ENCODE peak calls at places on chromosome 1, in nine cellular contexts. A is pancreas, S is lower lobe of right lung, T is foreskin fibroblast, I is IMR-90, N is cardiac fibroblast, B is upper lobe of right lung, X is choroid plexus epithelial cell, C is psoas muscle. W is an unnamed sample.

GRCh38 chr1:87463917-87464565 is 135.4 kb downstream of the LMO4 start:
- DNase-seq in B (no peak), X (peak), T (no peak), I (no peak), C (no peak), A (no peak), S (no peak), N (no peak), W (no peak)

GRCh38 chr1:26949926-26950319 is 10.3 kb downstream of the KDF1 start:
- DNase-seq in B (no peak), A (no peak), T (no peak), C (no peak), X (peak), I (no peak), N (no peak), S (no peak), W (no peak)

GRCh38 chr1:31183927-31184554 is 55.6 kb downstream of the NKAIN1 start:
- DNase-seq in T (peak), N (peak), S (no peak), C (no peak), A (peak), X (peak), I (peak), B (no peak), W (peak)

GRCh38 chr1:212132040-212132439 is 96.5 kb downstream of the DTL start:
- DNase-seq in I (peak), T (peak), X (no peak), S (no peak), N (no peak), B (no peak), C (no peak), A (no peak), W (no peak)

GRCh38 chr1:220775238-220775853 is 11.4 kb upstream of the MTARC1 start:
- DNase-seq in X (peak), A (no peak), T (peak), S (no peak), C (peak), N (peak), I (no peak), B (no peak), W (no peak)

GRCh38 chr1:151144474-151145157 is 1.8 kb downstream of the SEMA6C start:
- DNase-seq in S (no peak), I (no peak), T (peak), A (no peak), B (no peak), N (no peak), X (peak), C (no peak), W (no peak)

GRCh38 chr1:46367072-46367471 is 26.5 kb downstream of the NSUN4 start:
- DNase-seq in B (no peak), C (no peak), N (no peak), S (no peak), X (no peak), T (no peak), A (no peak), I (no peak), W (no peak)

GRCh38 chr1:9827558-9828185 is 3.9 kb upstream of the CLSTN1 start:
- DNase-seq in S (no peak), B (peak), A (no peak), X (peak), C (no peak), T (no peak), N (peak), I (no peak), W (no peak)

GRCh38 chr1:47584249-47584648 is 146.4 kb downstream of the FOXD2 start:
- DNase-seq in T (no peak), X (no peak), A (no peak), B (no peak), C (no peak), I (no peak), S (peak), N (no peak), W (no peak)

GRCh38 chr1:111725192-111725591 is 14.0 kb downstream of the INKA2 start:
- DNase-seq in X (no peak), S (no peak), T (no peak), I (no peak), C (peak), B (no peak), A (no peak), N (no peak), W (no peak)

GRCh38 chr1:58855351-58856165 is 71.7 kb upstream of the JUN start:
- DNase-seq in I (no peak), S (no peak), X (peak), A (peak), C (no peak), N (peak), T (no peak), B (no peak), W (no peak)

GRCh38 chr1:24105368-24106160 is 6.4 kb downstream of the MYOM3 start:
- DNase-seq in N (no peak), B (no peak), T (no peak), C (no peak), A (no peak), S (peak), I (no peak), X (no peak), W (no peak)

GRCh38 chr1:197222025-197222685 is 45.9 kb upstream of the CRB1 start:
- DNase-seq in C (no peak), N (no peak), I (no peak), S (no peak), A (no peak), B (no peak), X (no peak), T (no peak), W (no peak)

GRCh38 chr1:197218857-197219256 is 49.2 kb upstream of the CRB1 start:
- DNase-seq in X (no peak), I (no peak), C (no peak), A (no peak), N (no peak), B (no peak), T (no peak), S (no peak), W (no peak)

GRCh38 chr1:197222780-197223179 is 45.3 kb upstream of the CRB1 start:
- DNase-seq in B (no peak), T (no peak), S (no peak), C (no peak), I (no peak), N (no peak), A (no peak), X (no peak), W (no peak)

DNA sequence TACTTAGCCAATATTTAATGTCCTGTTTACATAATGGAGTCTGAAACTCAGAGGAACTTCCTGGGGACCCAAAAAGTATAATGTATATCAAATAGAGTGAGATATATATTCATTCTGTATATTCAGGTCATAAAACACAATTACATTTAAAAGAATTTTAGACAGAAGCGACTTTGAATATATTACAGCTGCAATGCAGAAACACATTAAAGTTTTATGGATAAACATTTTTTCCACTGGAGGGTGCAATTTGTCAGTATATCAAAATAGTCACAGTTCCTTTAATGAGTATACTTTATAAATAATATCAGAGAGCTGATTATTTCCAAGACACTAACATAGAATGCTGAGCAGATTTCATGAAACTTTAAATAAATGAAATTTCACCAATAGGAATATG is 43.9 kb upstream of the CRB1 start:
- DNase-seq in A (no peak), C (no peak), S (no peak), B (no peak), I (no peak), N (peak), X (peak), T (peak), W (no peak)
- TF ChIP-seq CTCF in A (no peak), C (peak), S (no peak), B (peak), I (peak), N (peak), X (peak), T (peak), W (no peak)

DNA sequence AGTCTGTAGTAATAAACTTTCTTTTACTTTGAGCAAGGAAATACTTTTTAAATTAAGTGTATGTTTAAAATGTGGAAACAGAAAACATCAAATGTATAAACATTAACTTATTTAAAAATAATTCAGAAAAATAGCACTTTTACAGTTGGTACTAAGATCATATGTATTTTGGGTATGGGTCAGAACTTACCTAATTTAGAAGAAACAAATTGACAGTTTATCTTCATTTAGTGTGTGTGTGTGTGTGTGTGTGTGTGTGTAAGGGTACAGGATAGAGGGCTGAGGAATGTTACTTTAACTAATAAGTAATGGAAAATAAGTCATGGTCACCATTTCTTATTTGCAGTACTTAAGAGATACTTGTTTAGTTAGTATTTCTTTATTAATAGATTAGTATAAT is 3.3 kb downstream of the MAN1A2 start:
- DNase-seq in A (no peak), T (no peak), I (no peak), S (no peak), B (no peak), X (no peak), N (no peak), C (no peak), W (no peak)
- H3K4me3 ChIP-seq in A (peak), T (peak), I (peak), S (peak), B (peak), X (peak), N (no peak), C (peak), W (peak)

GRCh38 chr1:18530567-18531502 is 50.1 kb downstream of the KLHDC7A start:
- DNase-seq in X (no peak), N (no peak), C (no peak), A (no peak), S (no peak), I (no peak), T (no peak), B (peak), W (no peak)
- TF ChIP-seq CTCF in X (no peak), N (no peak), C (no peak), A (no peak), S (no peak), I (no peak), T (no peak), B (no peak), W (no peak)

GRCh38 chr1:248856176-248856575 is 2.7 kb downstream of the ZNF692 start:
- DNase-seq in S (no peak), A (no peak), C (no peak), X (no peak), I (no peak), B (no peak), N (no peak), T (no peak), W (no peak)
- H3K4me3 ChIP-seq in S (no peak), A (no peak), C (no peak), X (no peak), I (no peak), B (no peak), N (no peak), T (no peak), W (no peak)

DNA sequence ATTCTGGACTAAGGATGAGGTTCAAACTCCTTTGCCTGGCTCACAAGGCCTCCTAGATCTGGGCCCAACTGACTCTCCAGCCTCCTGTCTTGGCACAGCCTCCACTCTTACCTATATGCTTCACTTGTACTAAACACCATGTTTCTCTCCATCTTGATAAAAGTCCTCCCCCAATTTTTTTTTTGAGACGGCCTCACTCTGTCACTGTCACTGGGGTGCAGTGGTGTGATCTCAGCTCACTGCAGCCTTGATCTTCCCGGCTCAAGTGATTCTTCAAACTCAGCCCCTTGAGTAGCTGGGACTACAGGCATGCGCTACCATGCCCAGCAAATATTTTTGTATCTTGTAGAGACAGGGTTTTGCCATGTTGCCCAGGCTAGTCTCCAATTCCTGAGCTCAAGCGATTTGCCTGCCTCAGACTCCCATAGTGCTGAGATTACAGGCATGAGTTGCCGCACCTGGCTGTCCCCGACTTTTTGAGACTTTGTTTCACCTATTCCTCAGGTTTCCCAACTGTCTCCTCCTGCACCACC is 39.7 kb downstream of the CD34 start:
- DNase-seq in S (no peak), C (no peak), N (no peak), I (no peak), B (no peak), X (no peak), T (no peak), A (no peak), W (no peak)
- TF ChIP-seq CTCF in S (no peak), C (no peak), N (no peak), I (no peak), B (no peak), X (no peak), T (no peak), A (no peak), W (no peak)